ENCODE peak calls at places on chromosomes 3 and 15, in six cellular contexts. W is T-helper 9 cell, H is amniotic stem cell, F is activated B cell treated with CpG ODN at 0.5 μM for 24 hours, R is skeletal muscle cell, I is occipital lobe. V is an unnamed sample.

GRCh38 chr15:39127925-39128617 is 452.8 kb upstream of the THBS1 start:
- DNase-seq in W (no peak), H (peak; percentile 89), F (no peak), R (peak; percentile 92), I (no peak), V (peak; percentile 70)

GRCh38 chr3:167030059-167030458 is 350.0 kb downstream of the ZBBX start:
- DNase-seq in W (no peak), H (no peak), F (no peak), R (no peak), I (no peak), V (no peak)

GRCh38 chr3:101574388-101575156 is 592 bp downstream of the PCNP start:
- DNase-seq in W (peak; percentile 31), H (no peak), F (no peak), R (no peak), I (peak; percentile 60), V (peak; percentile 77)

GRCh38 chr15:97652041-97652440 is 308.5 kb upstream of the ARRDC4 start:
- DNase-seq in W (no peak), H (no peak), F (no peak), R (no peak), I (no peak), V (no peak)

GRCh38 chr3:66419053-66419440 is 81.8 kb downstream of the LRIG1 start:
- DNase-seq in W (no peak), H (no peak), F (no peak), R (no peak), I (no peak), V (no peak)

GRCh38 chr3:187783098-187783497 is 37.8 kb upstream of the BCL6 start:
- DNase-seq in W (no peak), H (peak; percentile 62), F (no peak), R (peak; percentile 84), I (peak; percentile 7), V (peak; percentile 96)

GRCh38 chr15:52021128-52021671 is 2.2 kb downstream of the MAPK6 start:
- DNase-seq in W (peak; percentile 28), H (peak; percentile 78), F (no peak), R (peak; percentile 86), I (peak; percentile 29), V (peak; percentile 83)

GRCh38 chr3:111236833-111237713 is 165.5 kb downstream of the NECTIN3 start:
- DNase-seq in W (no peak), H (no peak), F (no peak), R (no peak), I (no peak), V (peak; percentile 69)

GRCh38 chr3:78872195-78872594 is 895.6 kb downstream of the ROBO1 start:
- DNase-seq in W (no peak), H (no peak), F (no peak), R (no peak), I (no peak), V (no peak)

V was measured in MG63.